ENCODE peak calls at places on chromosomes 16 and 17, in nine cellular contexts. Y, Q, M, A, S, X, I, D and E are unnamed samples.

GRCh38 chr17:38896373-38896954 is 26.6 kb downstream of the LASP1 start:
- DNase-seq in Y (peak; percentile 54), Q (no peak), M (peak; percentile 50), A (no peak), S (no peak), X (no peak), I (no peak), D (no peak), E (no peak)

GRCh38 chr17:74972107-74972972 is at the start of gene HID1:
- DNase-seq in Y (peak; percentile 45), Q (peak; percentile 84), M (no peak), A (peak; percentile 52), S (no peak), X (no peak), I (peak; percentile 80), D (peak; percentile 88), E (peak; percentile 61)

GRCh38 chr16:15958703-15959348 is 9.4 kb downstream of the ABCC1 start:
- DNase-seq in Y (no peak), Q (no peak), M (no peak), A (no peak), S (no peak), X (no peak), I (peak; percentile 30), D (no peak), E (no peak)

GRCh38 chr17:45371414-45372324 is 54.8 kb upstream of the MAP3K14 start:
- DNase-seq in Y (peak; percentile 73), Q (no peak), M (peak; percentile 92), A (peak; percentile 84), S (peak; percentile 69), X (peak; percentile 94), I (no peak), D (peak; percentile 98), E (no peak)

GRCh38 chr16:27238016-27238587 is 30.5 kb downstream of the NSMCE1 start:
- DNase-seq in Y (peak; percentile 38), Q (peak; percentile 39), M (no peak), A (no peak), S (peak; percentile 26), X (no peak), I (peak; percentile 57), D (no peak), E (no peak)

GRCh38 chr16:84115919-84116719 is 623 bp downstream of the MBTPS1 start:
- DNase-seq in Y (peak; percentile 43), Q (peak; percentile 60), M (peak; percentile 30), A (peak; percentile 44), S (peak; percentile 36), X (no peak), I (peak; percentile 77), D (peak; percentile 19), E (no peak)

GRCh38 chr16:57814896-57815295 is 12.6 kb upstream of the KIFC3 start:
- DNase-seq in Y (no peak), Q (no peak), M (no peak), A (no peak), S (no peak), X (no peak), I (no peak), D (no peak), E (no peak)

GRCh38 chr17:67491678-67492019 is 114.6 kb downstream of the PITPNC1 start:
- DNase-seq in Y (no peak), Q (no peak), M (peak; percentile 29), A (no peak), S (no peak), X (no peak), I (no peak), D (no peak), E (no peak)

GRCh38 chr16:24971718-24972117 is 43.5 kb downstream of the ARHGAP17 start:
- DNase-seq in Y (peak; percentile 42), Q (no peak), M (no peak), A (no peak), S (no peak), X (no peak), I (no peak), D (no peak), E (no peak)

GRCh38 chr17:50947844-50948514 is 81.8 kb upstream of the TOB1 start:
- DNase-seq in Y (peak; percentile 54), Q (peak; percentile 15), M (no peak), A (peak; percentile 76), S (peak; percentile 44), X (no peak), I (no peak), D (no peak), E (no peak)

GRCh38 chr16:87942680-87943079 is 6.4 kb upstream of the CA5A start:
- DNase-seq in Y (no peak), Q (no peak), M (no peak), A (no peak), S (no peak), X (no peak), I (no peak), D (no peak), E (no peak)

GRCh38 chr16:2854700-2855309 is 3.2 kb downstream of the PRSS22 start:
- DNase-seq in Y (no peak), Q (no peak), M (peak; percentile 30), A (no peak), S (no peak), X (no peak), I (no peak), D (no peak), E (no peak)

GRCh38 chr17:48678141-48678971 is 44.0 kb downstream of the PRAC1 start:
- DNase-seq in Y (peak; percentile 31), Q (peak; percentile 48), M (peak; percentile 37), A (peak; percentile 49), S (peak; percentile 25), X (no peak), I (peak; percentile 64), D (peak; percentile 86), E (peak; percentile 74)

GRCh38 chr16:54931041-54931756 is 534 bp downstream of the IRX5 start:
- DNase-seq in Y (no peak), Q (no peak), M (peak; percentile 39), A (no peak), S (no peak), X (no peak), I (no peak), D (peak; percentile 20), E (no peak)

GRCh38 chr17:79944821-79945391 is 90.8 kb downstream of the TBC1D16 start:
- DNase-seq in Y (no peak), Q (no peak), M (no peak), A (no peak), S (no peak), X (no peak), I (no peak), D (no peak), E (no peak)

GRCh38 chr17:79942011-79942405 is 93.7 kb downstream of the TBC1D16 start:
- DNase-seq in Y (no peak), Q (no peak), M (no peak), A (no peak), S (peak; percentile 19), X (no peak), I (no peak), D (no peak), E (no peak)

GRCh38 chr17:79944251-79944812 is 91.3 kb downstream of the TBC1D16 start:
- DNase-seq in Y (no peak), Q (no peak), M (no peak), A (no peak), S (no peak), X (no peak), I (no peak), D (no peak), E (no peak)

GRCh38 chr17:79942591-79943353 is 92.9 kb downstream of the TBC1D16 start:
- DNase-seq in Y (no peak), Q (peak; percentile 29), M (peak; percentile 55), A (no peak), S (peak; percentile 65), X (no peak), I (no peak), D (no peak), E (no peak)

GRCh38 chr17:79943354-79944241 is 92.1 kb downstream of the TBC1D16 start:
- DNase-seq in Y (no peak), Q (no peak), M (no peak), A (no peak), S (no peak), X (no peak), I (no peak), D (no peak), E (no peak)
- H3K4me3 ChIP-seq in Y (no peak overlapping the region), Q (no peak overlapping the region), M (no peak overlapping the region), A (no peak overlapping the region), S (no peak overlapping the region), X (no peak overlapping the region), I (no peak overlapping the region), D (no peak overlapping the region), E (no peak overlapping the region)

GRCh38 chr17:17253445-17253844 is 16.5 kb upstream of the FLCN start:
- DNase-seq in Y (no peak), Q (no peak), M (no peak), A (no peak), S (no peak), X (no peak), I (no peak), D (no peak), E (no peak)
- H3K4me3 ChIP-seq in Y (no peak overlapping the region), Q (no peak overlapping the region), M (no peak overlapping the region), A (no peak overlapping the region), S (no peak overlapping the region), X (no peak overlapping the region), I (no peak overlapping the region), D (no peak overlapping the region), E (no peak overlapping the region)

GRCh38 chr17:16080366-16080765 is 80.7 kb downstream of the TTC19 start:
- DNase-seq in Y (no peak), Q (no peak), M (peak; percentile 36), A (no peak), S (no peak), X (no peak), I (no peak), D (no peak), E (no peak)

GRCh38 chr17:16085066-16085699 is 85.6 kb downstream of the TTC19 start:
- DNase-seq in Y (no peak), Q (no peak), M (peak; percentile 84), A (no peak), S (no peak), X (peak; percentile 16), I (no peak), D (no peak), E (no peak)

GRCh38 chr17:16083223-16083622 is 83.6 kb downstream of the TTC19 start:
- DNase-seq in Y (no peak), Q (no peak), M (no peak), A (no peak), S (no peak), X (no peak), I (no peak), D (no peak), E (no peak)

GRCh38 chr17:16086957-16087356 is 87.3 kb downstream of the TTC19 start:
- DNase-seq in Y (no peak), Q (no peak), M (no peak), A (no peak), S (no peak), X (no peak), I (no peak), D (no peak), E (no peak)

GRCh38 chr17:16081507-16082087 is 82.0 kb downstream of the TTC19 start:
- DNase-seq in Y (no peak), Q (no peak), M (no peak), A (no peak), S (no peak), X (no peak), I (no peak), D (no peak), E (no peak)
- H3K4me3 ChIP-seq in Y (no peak overlapping the region), Q (no peak overlapping the region), M (no peak overlapping the region), A (no peak overlapping the region), S (no peak overlapping the region), X (no peak overlapping the region), I (no peak overlapping the region), D (no peak overlapping the region), E (no peak overlapping the region)

DNA sequence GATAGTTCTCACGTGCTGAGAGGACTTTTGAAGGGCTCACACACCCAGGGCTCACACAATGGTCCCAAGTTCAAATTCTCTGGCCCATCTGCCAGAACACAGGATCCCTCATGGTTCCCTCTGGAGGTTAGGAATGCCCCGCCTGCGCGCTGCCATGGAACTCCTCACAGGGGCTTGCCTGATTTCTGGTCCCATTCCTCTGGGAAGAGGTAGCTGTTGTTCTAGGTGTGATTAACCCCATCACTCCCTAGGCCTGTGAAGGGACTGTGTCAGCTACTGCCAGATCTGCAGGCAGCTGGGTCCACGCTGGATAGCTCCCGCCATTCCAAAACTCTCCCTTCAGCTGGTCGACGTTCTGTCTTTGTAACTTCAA is 2.3 kb upstream of the ARMC5 start:
- DNase-seq in Y (no peak), Q (no peak), M (no peak), A (no peak), S (no peak), X (no peak), I (no peak), D (no peak), E (no peak)
- H3K4me3 ChIP-seq in Y (peak overlapping the region; percentile 74), Q (no peak overlapping the region), M (no peak overlapping the region), A (no peak overlapping the region), S (no peak overlapping the region), X (no peak overlapping the region), I (no peak overlapping the region), D (no peak overlapping the region), E (peak overlapping the region; percentile 8)